ENCODE peak calls at places on chromosomes 7 and 10, in six cellular contexts. One of them, this sample, is unnamed.

GRCh38 chr10:69813632-69814031 is 11.9 kb downstream of the COL13A1 start:
- DNase-seq in HL-60: no peak
- DNase-seq in transverse colon: no peak
- DNase-seq in HCT116: no peak
- DNase-seq in sigmoid colon: no peak
- DNase-seq in K562: no peak
- DNase-seq in this sample: no peak

GRCh38 chr10:7388602-7389001 is 22.2 kb downstream of the SFMBT2 start:
- DNase-seq in K562: no peak
- DNase-seq in HCT116: no peak
- DNase-seq in HL-60: no peak
- DNase-seq in sigmoid colon: no peak
- DNase-seq in transverse colon: no peak
- DNase-seq in this sample: no peak

GRCh38 chr7:16851829-16852228 is 30.0 kb downstream of the AGR3 start:
- DNase-seq in sigmoid colon: no peak
- DNase-seq in HCT116: no peak
- DNase-seq in HL-60: peak
- DNase-seq in transverse colon: no peak
- DNase-seq in K562: no peak
- DNase-seq in this sample: no peak

GRCh38 chr7:155796381-155797261 is 15.6 kb downstream of the SHH start:
- DNase-seq in sigmoid colon: no peak
- DNase-seq in HCT116: no peak
- DNase-seq in K562: peak
- DNase-seq in transverse colon: peak
- DNase-seq in HL-60: peak
- DNase-seq in this sample: peak

GRCh38 chr10:50937230-50937907 is 51.9 kb upstream of the A1CF start:
- DNase-seq in K562: peak
- DNase-seq in HL-60: no peak
- DNase-seq in HCT116: peak
- DNase-seq in sigmoid colon: no peak
- DNase-seq in transverse colon: no peak
- DNase-seq in this sample: no peak

GRCh38 chr7:80540841-80541240 is 29.0 kb upstream of the GNAT3 start:
- DNase-seq in sigmoid colon: no peak
- DNase-seq in K562: no peak
- DNase-seq in HL-60: no peak
- DNase-seq in transverse colon: no peak
- DNase-seq in HCT116: no peak
- DNase-seq in this sample: no peak

GRCh38 chr10:73931767-73932624 is 21.1 kb downstream of the PLAU start:
- DNase-seq in K562: peak
- DNase-seq in HL-60: peak
- DNase-seq in HCT116: peak
- DNase-seq in sigmoid colon: no peak
- DNase-seq in transverse colon: no peak
- DNase-seq in this sample: no peak

GRCh38 chr7:156947120-156947843 is 2.2 kb upstream of the NOM1 start:
- DNase-seq in transverse colon: no peak
- DNase-seq in HCT116: no peak
- DNase-seq in HL-60: no peak
- DNase-seq in K562: peak
- DNase-seq in sigmoid colon: no peak
- DNase-seq in this sample: no peak

GRCh38 chr10:78513330-78513729 is 479.7 kb downstream of the RPS24 start:
- DNase-seq in sigmoid colon: no peak
- DNase-seq in HL-60: no peak
- DNase-seq in K562: no peak
- DNase-seq in transverse colon: no peak
- DNase-seq in HCT116: no peak
- DNase-seq in this sample: no peak

GRCh38 chr10:82827901-82828300 is 952.9 kb downstream of the NRG3 start:
- DNase-seq in transverse colon: no peak
- DNase-seq in HL-60: no peak
- DNase-seq in HCT116: no peak
- DNase-seq in sigmoid colon: no peak
- DNase-seq in K562: no peak
- DNase-seq in this sample: no peak

GRCh38 chr7:24701232-24701898 is 55.9 kb downstream of the GSDME start:
- DNase-seq in sigmoid colon: no peak
- DNase-seq in K562: no peak
- DNase-seq in transverse colon: no peak
- DNase-seq in HCT116: no peak
- DNase-seq in HL-60: no peak
- DNase-seq in this sample: no peak

GRCh38 chr10:26780106-26780792 is 80.5 kb downstream of the ABI1 start:
- DNase-seq in HCT116: no peak
- DNase-seq in K562: no peak
- DNase-seq in HL-60: no peak
- DNase-seq in sigmoid colon: no peak
- DNase-seq in transverse colon: no peak
- DNase-seq in this sample: no peak

GRCh38 chr7:34069676-34070075 is 164.3 kb downstream of the BMPER start:
- DNase-seq in HL-60: no peak
- DNase-seq in sigmoid colon: no peak
- DNase-seq in K562: no peak
- DNase-seq in HCT116: no peak
- DNase-seq in transverse colon: no peak
- DNase-seq in this sample: no peak

GRCh38 chr10:42594246-42594650 is 44.1 kb downstream of the ZNF33B start:
- DNase-seq in transverse colon: no peak
- DNase-seq in K562: no peak
- DNase-seq in HCT116: no peak
- DNase-seq in HL-60: no peak
- DNase-seq in sigmoid colon: no peak
- DNase-seq in this sample: no peak

GRCh38 chr10:5987747-5988146 is 10.4 kb upstream of the IL15RA start:
- DNase-seq in HL-60: no peak
- DNase-seq in K562: peak
- DNase-seq in transverse colon: no peak
- DNase-seq in HCT116: no peak
- DNase-seq in sigmoid colon: peak
- DNase-seq in this sample: no peak

GRCh38 chr10:119303886-119304285 is 96.5 kb downstream of the GRK5 start:
- DNase-seq in K562: peak
- DNase-seq in sigmoid colon: no peak
- DNase-seq in transverse colon: no peak
- DNase-seq in HCT116: no peak
- DNase-seq in HL-60: no peak
- DNase-seq in this sample: no peak

GRCh38 chr7:151736403-151736909 is 140.5 kb downstream of the PRKAG2 start:
- DNase-seq in HCT116: peak
- DNase-seq in sigmoid colon: peak
- DNase-seq in transverse colon: peak
- DNase-seq in HL-60: no peak
- DNase-seq in K562: peak
- DNase-seq in this sample: no peak

GRCh38 chr10:124935946-124936345 is 6.0 kb upstream of the ZRANB1 start:
- DNase-seq in transverse colon: no peak
- DNase-seq in HCT116: no peak
- DNase-seq in K562: no peak
- DNase-seq in HL-60: no peak
- DNase-seq in sigmoid colon: no peak
- DNase-seq in this sample: no peak

GRCh38 chr7:137445998-137446397 is 102.5 kb upstream of the PTN start:
- DNase-seq in sigmoid colon: no peak
- DNase-seq in HL-60: no peak
- DNase-seq in K562: no peak
- DNase-seq in HCT116: no peak
- DNase-seq in transverse colon: no peak
- DNase-seq in this sample: no peak

GRCh38 chr10:133391249-133391635 is 2.7 kb upstream of the MTG1 start:
- DNase-seq in sigmoid colon: peak
- DNase-seq in HCT116: no peak
- DNase-seq in HL-60: no peak
- DNase-seq in K562: no peak
- DNase-seq in transverse colon: no peak
- DNase-seq in this sample: no peak

GRCh38 chr10:44325878-44326277 is 59.0 kb downstream of the CXCL12 start:
- DNase-seq in HL-60: no peak
- DNase-seq in K562: no peak
- DNase-seq in sigmoid colon: no peak
- DNase-seq in transverse colon: no peak
- DNase-seq in HCT116: no peak
- DNase-seq in this sample: no peak

GRCh38 chr7:121329460-121330052 is 756 bp downstream of the WNT16 start:
- DNase-seq in K562: no peak
- DNase-seq in HCT116: no peak
- DNase-seq in transverse colon: peak
- DNase-seq in HL-60: no peak
- DNase-seq in sigmoid colon: no peak
- DNase-seq in this sample: peak

GRCh38 chr7:34453150-34453549 is 204.9 kb upstream of the NPSR1 start:
- DNase-seq in K562: no peak
- DNase-seq in sigmoid colon: no peak
- DNase-seq in HL-60: no peak
- DNase-seq in HCT116: no peak
- DNase-seq in transverse colon: no peak
- DNase-seq in this sample: no peak

GRCh38 chr10:103281753-103282152 is 4.8 kb downstream of the INA start:
- DNase-seq in transverse colon: no peak
- DNase-seq in HCT116: no peak
- DNase-seq in sigmoid colon: no peak
- DNase-seq in HL-60: no peak
- DNase-seq in K562: peak
- DNase-seq in this sample: no peak
- TF ChIP-seq POLR2AphosphoS5 in transverse colon: no peak
- TF ChIP-seq POLR2AphosphoS5 in HCT116: no peak
- TF ChIP-seq POLR2AphosphoS5 in sigmoid colon: no peak
- TF ChIP-seq POLR2AphosphoS5 in HL-60: no peak
- TF ChIP-seq POLR2AphosphoS5 in K562: no peak
- TF ChIP-seq POLR2AphosphoS5 in this sample: no peak

DNA sequence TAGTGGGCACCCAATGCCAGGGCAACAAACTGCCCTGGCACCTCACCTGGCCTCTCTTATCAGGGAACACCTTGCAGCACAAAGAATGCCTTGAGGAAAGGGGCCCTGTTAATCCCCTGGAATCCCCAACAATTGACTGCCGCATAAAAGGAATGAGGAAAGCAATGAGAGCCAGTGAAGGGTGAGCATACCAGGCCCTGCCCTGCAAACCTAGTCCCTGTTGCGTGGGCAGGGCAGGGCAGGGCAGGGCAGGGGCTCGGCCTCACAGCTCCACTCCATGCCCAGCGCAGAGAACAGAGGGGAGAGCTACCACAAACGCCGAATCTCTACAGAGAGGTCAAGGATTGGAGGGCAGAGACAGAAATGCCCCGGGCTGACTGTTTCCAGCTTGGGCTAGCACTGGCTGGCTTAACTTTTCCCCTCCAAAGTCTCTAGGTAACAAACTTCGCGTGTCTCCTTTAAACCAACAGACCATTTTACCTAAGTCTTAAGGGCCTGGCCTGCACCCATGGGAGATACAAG is 1.1 kb downstream of the ANXA11 start:
- DNase-seq in transverse colon: peak
- DNase-seq in HL-60: peak
- DNase-seq in K562: no peak
- DNase-seq in HCT116: no peak
- DNase-seq in sigmoid colon: no peak
- DNase-seq in this sample: no peak
- TF ChIP-seq POLR2AphosphoS5 in transverse colon: peak
- TF ChIP-seq POLR2AphosphoS5 in HL-60: no peak
- TF ChIP-seq POLR2AphosphoS5 in K562: no peak
- TF ChIP-seq POLR2AphosphoS5 in HCT116: no peak
- TF ChIP-seq POLR2AphosphoS5 in sigmoid colon: no peak
- TF ChIP-seq POLR2AphosphoS5 in this sample: no peak

DNA sequence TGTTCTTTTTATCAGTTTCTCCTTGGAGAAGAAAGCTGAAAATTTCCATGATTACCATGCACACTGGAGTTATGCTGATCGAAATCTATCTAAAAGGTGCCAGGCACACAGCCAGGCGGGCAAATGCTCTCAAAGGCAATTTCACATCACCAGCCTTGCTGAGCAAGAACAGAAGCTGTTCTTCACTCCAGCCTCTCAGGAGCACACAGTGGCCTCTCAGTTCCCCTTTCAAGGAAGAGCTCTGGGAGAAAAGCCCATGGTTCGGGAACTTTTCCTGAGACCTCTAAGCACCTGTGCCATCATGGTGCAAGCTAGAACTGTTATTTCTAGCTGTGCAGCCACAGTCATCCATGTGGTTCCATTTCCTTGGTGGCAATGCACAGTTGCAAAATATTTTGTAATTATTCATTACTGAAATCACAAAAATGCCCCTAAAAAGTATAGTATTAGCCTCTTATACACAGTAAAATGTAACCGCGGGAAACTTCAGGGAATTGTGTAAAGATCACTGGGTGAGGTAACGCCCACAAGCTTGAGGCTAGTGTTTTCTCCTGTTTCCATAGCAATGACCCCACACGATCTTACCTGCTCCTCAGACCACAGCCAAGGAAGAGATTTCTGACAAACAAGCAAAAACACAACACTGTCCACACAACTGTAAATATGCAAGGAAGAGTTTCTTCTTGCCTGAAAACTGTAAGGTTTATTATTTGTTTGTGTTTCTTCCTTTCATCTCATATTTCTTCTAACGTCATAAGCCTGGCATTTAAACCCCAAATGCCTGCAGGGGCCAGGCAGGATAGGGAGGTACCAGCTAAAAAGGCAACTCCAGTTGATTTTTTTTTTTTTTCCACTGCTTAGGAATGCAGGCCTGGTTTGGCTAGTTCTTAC is 121.2 kb downstream of the FAM107B start:
- DNase-seq in transverse colon: no peak
- DNase-seq in K562: no peak
- DNase-seq in HCT116: no peak
- DNase-seq in HL-60: peak
- DNase-seq in sigmoid colon: no peak
- DNase-seq in this sample: no peak
- TF ChIP-seq POLR2AphosphoS5 in transverse colon: no peak
- TF ChIP-seq POLR2AphosphoS5 in K562: no peak
- TF ChIP-seq POLR2AphosphoS5 in HCT116: no peak
- TF ChIP-seq POLR2AphosphoS5 in HL-60: no peak
- TF ChIP-seq POLR2AphosphoS5 in sigmoid colon: no peak
- TF ChIP-seq POLR2AphosphoS5 in this sample: no peak

DNA sequence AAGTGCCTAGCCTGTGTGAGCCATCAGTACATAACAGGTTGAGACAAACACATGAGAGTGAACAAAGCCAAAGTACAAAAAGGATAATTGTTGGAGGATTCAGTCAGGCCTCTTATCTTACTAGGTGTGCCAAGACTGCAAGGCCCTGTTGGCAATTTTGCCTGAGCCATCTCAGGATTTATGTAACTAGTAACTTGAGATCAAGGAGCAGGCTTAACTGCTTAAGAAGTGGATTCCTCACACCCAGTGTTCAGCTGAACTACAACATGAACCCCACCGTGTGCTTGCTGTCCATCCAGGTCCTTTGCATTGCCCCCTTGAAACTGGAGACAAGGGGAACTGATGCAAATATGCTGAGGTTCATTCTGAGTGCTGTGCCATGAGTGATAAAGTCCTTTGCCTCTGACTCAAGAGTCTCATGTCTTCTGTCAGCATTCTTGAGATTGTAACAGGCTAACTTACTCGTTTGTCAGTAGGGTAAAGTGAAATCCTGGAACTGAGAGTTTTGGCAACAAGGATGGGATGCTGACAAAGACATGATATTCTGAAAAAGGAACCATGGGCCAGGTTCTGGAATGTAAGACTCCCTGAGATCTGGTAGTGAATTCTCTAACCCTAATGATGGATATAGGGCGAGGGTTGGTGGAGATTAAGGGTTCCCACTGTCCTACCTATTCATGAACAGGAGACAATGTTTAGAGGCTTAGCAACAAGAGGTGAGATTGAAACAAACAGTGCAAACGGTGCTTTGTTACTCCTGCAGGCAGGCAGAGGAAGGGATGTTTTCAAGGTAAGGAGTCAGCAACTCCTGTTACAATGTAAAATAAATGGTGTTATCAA is 44.1 kb upstream of the GATAD1 start:
- DNase-seq in HL-60: no peak
- DNase-seq in K562: no peak
- DNase-seq in transverse colon: no peak
- DNase-seq in HCT116: no peak
- DNase-seq in sigmoid colon: no peak
- DNase-seq in this sample: no peak
- TF ChIP-seq POLR2AphosphoS5 in HL-60: no peak
- TF ChIP-seq POLR2AphosphoS5 in K562: no peak
- TF ChIP-seq POLR2AphosphoS5 in transverse colon: no peak
- TF ChIP-seq POLR2AphosphoS5 in HCT116: no peak
- TF ChIP-seq POLR2AphosphoS5 in sigmoid colon: no peak
- TF ChIP-seq POLR2AphosphoS5 in this sample: no peak